ENCODE peak calls at places on chromosomes 11 and 22, in nine cellular contexts. I is HCT116, K is mucosa of descending colon, E is HFF-Myc, P is psoas muscle, F is GM10248, Y is fibroblast of lung, J is type B pancreatic cell, G is NB4. D is an unnamed sample.

GRCh38 chr11:126720539-126721235 is 279.9 kb downstream of the KIRREL3 start:
- DNase-seq in I (no peak), E (no peak), J (no peak), F (no peak), G (no peak), Y (peak), P (no peak), K (no peak), D (no peak)

GRCh38 chr11:75667831-75668507 is 869 bp downstream of the MAP6 start:
- DNase-seq in F (peak), G (peak), E (no peak), I (no peak), K (peak), Y (peak), J (peak), P (peak), D (peak)

GRCh38 chr11:95917188-95918036 is 6.5 kb downstream of the MTMR2 start:
- DNase-seq in J (no peak), Y (peak), P (no peak), K (no peak), F (no peak), G (no peak), E (no peak), I (no peak), D (no peak)

GRCh38 chr11:132620423-132620822 is 911.9 kb downstream of the OPCML start:
- DNase-seq in K (no peak), G (no peak), I (no peak), J (no peak), P (no peak), Y (no peak), E (no peak), F (no peak), D (no peak)

GRCh38 chr11:91489989-91490388 is 734.6 kb upstream of the FAT3 start:
- DNase-seq in P (no peak), E (no peak), F (no peak), G (no peak), K (no peak), Y (no peak), I (no peak), J (no peak), D (no peak)

GRCh38 chr11:69533296-69534165 is 52.1 kb downstream of the LINC01488 start:
- DNase-seq in F (no peak), G (no peak), Y (no peak), K (no peak), I (no peak), P (peak), E (no peak), J (no peak), D (no peak)

GRCh38 chr11:8056810-8057463 is 24.1 kb upstream of the TUB start:
- DNase-seq in G (peak), J (peak), K (no peak), I (no peak), E (no peak), P (peak), F (no peak), Y (peak), D (peak)

GRCh38 chr22:43183496-43184263 is 3.3 kb downstream of the TTLL12 start:
- DNase-seq in F (no peak), E (no peak), Y (peak), J (no peak), P (no peak), G (peak), I (no peak), K (no peak), D (no peak)

GRCh38 chr11:11155962-11156815 is 196.9 kb downstream of the CSNK2A3 start:
- DNase-seq in Y (no peak), J (no peak), G (peak), F (peak), E (no peak), K (no peak), P (no peak), I (peak), D (no peak)

GRCh38 chr22:28702891-28703290 is 23.3 kb upstream of the TTC28 start:
- DNase-seq in I (no peak), F (no peak), E (no peak), K (no peak), G (no peak), J (no peak), P (no peak), Y (no peak), D (no peak)

GRCh38 chr11:285021-285893 is 3.7 kb upstream of the PGGHG start:
- DNase-seq in Y (no peak), P (peak), G (no peak), J (no peak), E (no peak), F (no peak), K (no peak), I (no peak), D (no peak)

GRCh38 chr11:45224766-45225165 is 61.4 kb downstream of the SYT13 start:
- DNase-seq in K (no peak), Y (no peak), P (no peak), F (no peak), G (no peak), E (no peak), I (no peak), J (no peak), D (no peak)

GRCh38 chr22:21867528-21868266 is at the start of gene MAPK1:
- DNase-seq in J (peak), P (peak), Y (peak), K (peak), I (peak), F (peak), G (peak), E (peak), D (peak)
- TF ChIP-seq CTCF in J (peak), P (peak), Y (peak), K (no peak), I (peak), F (peak), G (peak), E (no peak), D (peak)

DNA sequence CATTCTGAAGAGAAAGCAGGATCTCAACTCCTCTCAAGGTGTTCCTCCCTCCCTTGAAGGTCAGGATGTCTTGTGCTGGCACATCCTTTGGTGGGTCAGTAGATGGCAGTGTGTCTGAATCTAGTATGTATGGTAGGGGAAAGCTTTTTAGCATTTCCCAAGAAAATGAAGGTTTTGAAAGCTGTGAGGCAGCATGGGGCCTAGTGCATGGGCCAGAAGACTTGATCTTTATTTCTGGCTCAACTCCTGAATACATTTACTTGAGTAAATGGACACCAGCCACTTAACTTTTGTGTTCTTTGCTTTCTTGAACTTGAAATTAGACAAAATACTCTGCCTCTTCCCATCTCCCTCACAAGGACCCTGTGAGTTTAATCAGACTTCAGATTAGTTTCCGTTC is 289.0 kb downstream of the CASP12 start:
- DNase-seq in K (no peak), F (peak), E (peak), G (peak), P (no peak), J (no peak), Y (peak), I (peak), D (no peak)
- TF ChIP-seq CTCF in K (no peak), F (peak), E (peak), G (peak), P (peak), J (peak), Y (peak), I (peak), D (peak)

DNA sequence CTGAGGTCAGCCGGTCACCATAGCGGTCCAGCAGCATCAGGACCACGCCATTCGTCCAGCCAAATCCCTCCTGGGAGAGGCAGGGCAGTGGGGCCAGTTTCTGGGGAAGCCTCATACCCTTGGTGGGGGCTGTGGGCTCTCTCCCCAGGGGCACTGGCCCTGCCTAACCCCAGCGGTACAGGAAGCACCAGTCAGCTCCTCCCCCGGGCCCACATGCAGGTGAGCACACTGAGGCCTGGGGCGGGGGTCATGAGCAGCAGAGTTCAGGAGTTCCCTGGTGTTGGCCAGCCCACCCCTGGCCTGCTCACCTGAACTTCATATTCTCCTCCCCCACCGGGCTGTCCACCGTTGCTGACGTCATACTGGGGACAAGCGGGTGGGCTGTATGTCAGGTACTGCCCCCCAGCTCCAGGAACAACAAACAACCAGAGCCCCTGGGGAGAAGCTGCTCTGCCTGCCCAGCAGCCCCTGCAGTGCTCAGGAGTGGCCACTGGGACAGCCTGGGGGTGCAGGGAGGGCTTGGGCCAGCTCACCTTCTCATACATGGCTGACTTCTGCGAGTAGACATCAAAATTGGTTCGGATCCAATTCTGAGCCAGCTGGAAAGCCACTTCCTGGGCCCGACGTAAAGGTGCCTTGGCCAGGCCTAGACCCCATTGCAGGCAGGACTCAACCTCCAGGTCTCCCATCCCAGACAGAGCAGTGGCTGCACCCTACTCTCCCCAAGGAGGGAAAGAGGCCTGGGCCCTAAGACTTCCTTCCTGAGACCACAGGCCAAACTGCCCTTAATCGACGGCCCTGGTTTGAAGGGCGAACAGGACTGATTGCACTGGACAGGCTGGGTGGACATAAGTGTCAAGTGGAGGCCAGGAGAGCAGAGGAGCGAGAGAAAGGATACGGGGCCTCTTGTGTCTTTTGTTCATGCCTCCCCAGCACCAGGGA is 20.8 kb downstream of the TREH start:
- DNase-seq in J (no peak), G (peak), P (no peak), K (no peak), F (no peak), I (no peak), Y (peak), E (no peak), D (no peak)
- TF ChIP-seq CTCF in J (no peak), G (no peak), P (no peak), K (no peak), F (no peak), I (peak), Y (no peak), E (no peak), D (no peak)

DNA sequence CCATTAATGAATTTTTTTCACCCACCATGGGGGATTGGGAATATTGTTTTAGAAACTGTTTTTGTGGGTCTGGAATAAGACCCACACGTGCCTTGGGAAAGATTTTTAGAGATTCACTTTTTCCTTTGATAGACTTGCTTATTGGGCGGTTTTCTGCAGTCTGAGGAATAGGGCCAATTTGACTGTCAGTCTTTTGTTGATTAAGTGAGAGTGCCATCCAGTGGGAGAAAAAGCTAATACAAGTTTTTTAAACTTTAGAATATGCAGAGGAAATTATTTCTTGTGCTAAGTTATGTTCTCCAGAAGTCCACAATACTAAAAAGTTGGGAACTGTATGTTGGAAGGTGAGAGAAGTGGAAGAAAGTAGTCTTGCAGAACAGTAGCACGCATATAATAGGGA is 56.1 kb downstream of the PRMT3 start:
- DNase-seq in I (peak), G (peak), P (no peak), K (no peak), Y (peak), J (no peak), F (no peak), E (no peak), D (no peak)
- TF ChIP-seq CTCF in I (peak), G (peak), P (no peak), K (no peak), Y (peak), J (peak), F (peak), E (peak), D (peak)